ENCODE peak calls at places on chromosomes 4 and X, in eight cellular contexts. One of them, this sample, is unnamed. For H3K4me1, the result is how much of the 10 kb centered on the place peaks cover.

GRCh38 chr4:14155803-14156202 is 528.3 kb upstream of the BOD1L1 start:
- DNase-seq in breast epithelium: no peak
- DNase-seq in aorta: no peak
- DNase-seq in transverse colon: no peak
- DNase-seq in PC-3: no peak
- DNase-seq in fibroblast of lung: no peak
- DNase-seq in left ventricle myocardium inferior: no peak
- DNase-seq in IMR-90: peak
- DNase-seq in this sample: no peak

GRCh38 chr4:96092151-96092705 is 252.3 kb downstream of the PDHA2 start:
- DNase-seq in aorta: no peak
- DNase-seq in left ventricle myocardium inferior: no peak
- DNase-seq in transverse colon: no peak
- DNase-seq in IMR-90: no peak
- DNase-seq in fibroblast of lung: no peak
- DNase-seq in PC-3: no peak
- DNase-seq in breast epithelium: no peak
- DNase-seq in this sample: no peak

GRCh38 chr4:14111730-14112171 is 484.2 kb upstream of the BOD1L1 start:
- DNase-seq in IMR-90: peak
- DNase-seq in transverse colon: no peak
- DNase-seq in breast epithelium: no peak
- DNase-seq in left ventricle myocardium inferior: no peak
- DNase-seq in fibroblast of lung: peak
- DNase-seq in PC-3: peak
- DNase-seq in aorta: no peak
- DNase-seq in this sample: no peak

GRCh38 chrX:112545051-112545450 is 134.7 kb downstream of the LHFPL1 start:
- DNase-seq in fibroblast of lung: peak
- DNase-seq in aorta: no peak
- DNase-seq in left ventricle myocardium inferior: no peak
- DNase-seq in PC-3: no peak
- DNase-seq in breast epithelium: no peak
- DNase-seq in transverse colon: no peak
- DNase-seq in IMR-90: peak
- DNase-seq in this sample: no peak

GRCh38 chr4:117385531-117385930 is 300.2 kb upstream of the TRAM1L1 start:
- DNase-seq in PC-3: peak
- DNase-seq in IMR-90: peak
- DNase-seq in transverse colon: no peak
- DNase-seq in fibroblast of lung: peak
- DNase-seq in left ventricle myocardium inferior: no peak
- DNase-seq in breast epithelium: no peak
- DNase-seq in aorta: no peak
- DNase-seq in this sample: no peak

GRCh38 chr4:1452431-1453051 is 46.3 kb upstream of the NKX1-1 start:
- DNase-seq in fibroblast of lung: no peak
- DNase-seq in transverse colon: no peak
- DNase-seq in breast epithelium: no peak
- DNase-seq in left ventricle myocardium inferior: no peak
- DNase-seq in IMR-90: no peak
- DNase-seq in aorta: no peak
- DNase-seq in PC-3: no peak
- DNase-seq in this sample: no peak

GRCh38 chrX:118755633-118756032 is 28.2 kb downstream of the IL13RA1 start:
- DNase-seq in transverse colon: no peak
- DNase-seq in breast epithelium: no peak
- DNase-seq in IMR-90: no peak
- DNase-seq in PC-3: no peak
- DNase-seq in left ventricle myocardium inferior: no peak
- DNase-seq in fibroblast of lung: no peak
- DNase-seq in aorta: no peak
- DNase-seq in this sample: no peak

GRCh38 chr4:176883108-176883550 is 90.4 kb upstream of the VEGFC start:
- DNase-seq in breast epithelium: no peak
- DNase-seq in PC-3: peak
- DNase-seq in IMR-90: peak
- DNase-seq in aorta: no peak
- DNase-seq in fibroblast of lung: peak
- DNase-seq in transverse colon: no peak
- DNase-seq in left ventricle myocardium inferior: no peak
- DNase-seq in this sample: no peak

GRCh38 chr4:24765331-24765990 is 29.9 kb upstream of the SOD3 start:
- DNase-seq in fibroblast of lung: peak
- DNase-seq in IMR-90: peak
- DNase-seq in left ventricle myocardium inferior: no peak
- DNase-seq in PC-3: no peak
- DNase-seq in aorta: no peak
- DNase-seq in breast epithelium: no peak
- DNase-seq in transverse colon: no peak
- DNase-seq in this sample: no peak

GRCh38 chrX:16869393-16870094 is 618 bp downstream of the RBBP7 start:
- DNase-seq in aorta: peak
- DNase-seq in transverse colon: peak
- DNase-seq in breast epithelium: no peak
- DNase-seq in IMR-90: peak
- DNase-seq in fibroblast of lung: no peak
- DNase-seq in PC-3: peak
- DNase-seq in left ventricle myocardium inferior: peak
- DNase-seq in this sample: peak

GRCh38 chrX:120749141-120749846 is 119.4 kb upstream of the C1GALT1C1 start:
- DNase-seq in aorta: no peak
- DNase-seq in breast epithelium: no peak
- DNase-seq in transverse colon: peak
- DNase-seq in PC-3: no peak
- DNase-seq in left ventricle myocardium inferior: no peak
- DNase-seq in IMR-90: no peak
- DNase-seq in fibroblast of lung: peak
- DNase-seq in this sample: no peak

GRCh38 chr4:149896428-149896827 is 80.8 kb upstream of the IQCM start:
- DNase-seq in IMR-90: peak
- DNase-seq in left ventricle myocardium inferior: peak
- DNase-seq in aorta: no peak
- DNase-seq in transverse colon: no peak
- DNase-seq in fibroblast of lung: peak
- DNase-seq in PC-3: peak
- DNase-seq in breast epithelium: no peak
- DNase-seq in this sample: no peak

GRCh38 chr4:126468144-126468543 is 1153.4 kb downstream of the FAT4 start:
- DNase-seq in IMR-90: no peak
- DNase-seq in fibroblast of lung: no peak
- DNase-seq in PC-3: no peak
- DNase-seq in transverse colon: no peak
- DNase-seq in left ventricle myocardium inferior: no peak
- DNase-seq in breast epithelium: no peak
- DNase-seq in aorta: no peak
- DNase-seq in this sample: no peak

GRCh38 chrX:115946059-115946458 is 224.5 kb upstream of the AGTR2 start:
- DNase-seq in aorta: no peak
- DNase-seq in IMR-90: no peak
- DNase-seq in transverse colon: no peak
- DNase-seq in fibroblast of lung: no peak
- DNase-seq in PC-3: no peak
- DNase-seq in left ventricle myocardium inferior: no peak
- DNase-seq in breast epithelium: no peak
- DNase-seq in this sample: no peak

GRCh38 chrX:115948018-115948923 is 222.3 kb upstream of the AGTR2 start:
- DNase-seq in breast epithelium: no peak
- DNase-seq in aorta: no peak
- DNase-seq in PC-3: peak
- DNase-seq in transverse colon: peak
- DNase-seq in left ventricle myocardium inferior: no peak
- DNase-seq in fibroblast of lung: no peak
- DNase-seq in IMR-90: peak
- DNase-seq in this sample: no peak

GRCh38 chrX:115952417-115953092 is 218.0 kb upstream of the AGTR2 start:
- DNase-seq in PC-3: no peak
- DNase-seq in fibroblast of lung: no peak
- DNase-seq in breast epithelium: no peak
- DNase-seq in IMR-90: no peak
- DNase-seq in aorta: peak
- DNase-seq in transverse colon: no peak
- DNase-seq in left ventricle myocardium inferior: no peak
- DNase-seq in this sample: no peak

DNA sequence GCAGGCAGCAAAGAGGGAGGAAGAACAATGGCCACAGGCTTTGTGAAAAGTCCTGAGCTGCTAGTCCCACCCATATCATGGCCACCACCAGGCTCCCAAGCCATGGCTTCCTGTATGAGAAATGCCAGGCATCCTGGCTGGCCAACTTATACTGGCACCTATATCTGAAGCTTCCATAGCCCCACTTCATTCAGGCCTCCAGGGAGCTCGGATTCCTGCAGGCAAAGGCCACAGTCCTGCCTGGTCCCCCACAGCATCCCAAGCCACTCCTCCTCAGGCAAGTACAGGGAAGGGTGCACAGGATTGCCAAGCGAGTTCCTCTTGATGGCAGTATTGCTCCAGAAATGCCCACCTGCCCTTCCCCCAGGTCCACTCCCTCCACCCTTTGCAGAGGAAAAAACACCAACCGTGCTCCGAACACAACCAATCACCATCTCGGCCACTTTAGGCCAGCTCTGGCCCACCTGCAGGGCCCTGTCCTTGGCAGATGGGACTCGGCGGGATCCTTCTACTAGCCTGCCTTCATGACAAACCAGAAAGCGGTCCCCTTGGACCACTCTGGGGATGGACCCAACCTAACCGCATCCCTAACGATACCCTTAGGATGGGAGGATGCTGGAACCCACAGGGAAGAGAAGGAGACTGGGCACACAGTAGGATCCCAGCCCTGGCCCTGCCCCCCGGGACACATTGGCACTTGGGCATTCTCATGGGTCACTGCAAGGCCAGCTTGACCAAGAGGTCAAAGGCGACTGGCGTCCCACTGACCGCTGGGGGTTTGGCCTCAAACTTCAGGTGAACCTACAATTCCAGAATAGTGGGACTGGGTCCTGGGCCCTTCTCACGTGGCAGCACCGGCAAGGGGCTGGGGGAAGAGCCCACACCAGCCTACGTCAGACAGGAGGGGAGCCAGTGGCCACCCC is 220.4 kb upstream of the AGTR2 start:
- DNase-seq in left ventricle myocardium inferior: no peak
- DNase-seq in breast epithelium: no peak
- DNase-seq in aorta: no peak
- DNase-seq in fibroblast of lung: no peak
- DNase-seq in transverse colon: peak
- DNase-seq in IMR-90: no peak
- DNase-seq in PC-3: peak
- DNase-seq in this sample: no peak
- H3K4me3 ChIP-seq in left ventricle myocardium inferior: no peak
- H3K4me3 ChIP-seq in breast epithelium: peak
- H3K4me3 ChIP-seq in aorta: no peak
- H3K4me3 ChIP-seq in fibroblast of lung: no peak
- H3K4me3 ChIP-seq in transverse colon: no peak
- H3K4me3 ChIP-seq in IMR-90: no peak
- H3K4me3 ChIP-seq in PC-3: no peak
- H3K4me3 ChIP-seq in this sample: no peak

GRCh38 chr4:4349902-4350301 is 37.0 kb upstream of the NSG1 start:
- DNase-seq in fibroblast of lung: no peak
- DNase-seq in breast epithelium: no peak
- DNase-seq in IMR-90: no peak
- DNase-seq in PC-3: no peak
- DNase-seq in aorta: no peak
- DNase-seq in transverse colon: no peak
- DNase-seq in left ventricle myocardium inferior: no peak
- DNase-seq in this sample: no peak

GRCh38 chr4:4341861-4342650 is 44.8 kb upstream of the NSG1 start:
- DNase-seq in PC-3: no peak
- DNase-seq in fibroblast of lung: no peak
- DNase-seq in aorta: no peak
- DNase-seq in breast epithelium: no peak
- DNase-seq in IMR-90: no peak
- DNase-seq in transverse colon: no peak
- DNase-seq in left ventricle myocardium inferior: no peak
- DNase-seq in this sample: no peak

GRCh38 chr4:4343038-4343437 is 43.9 kb upstream of the NSG1 start:
- DNase-seq in fibroblast of lung: no peak
- DNase-seq in IMR-90: no peak
- DNase-seq in transverse colon: no peak
- DNase-seq in PC-3: no peak
- DNase-seq in left ventricle myocardium inferior: no peak
- DNase-seq in aorta: no peak
- DNase-seq in breast epithelium: no peak
- DNase-seq in this sample: no peak

GRCh38 chr4:4347585-4347984 is 39.3 kb upstream of the NSG1 start:
- DNase-seq in PC-3: no peak
- DNase-seq in breast epithelium: no peak
- DNase-seq in fibroblast of lung: no peak
- DNase-seq in IMR-90: no peak
- DNase-seq in left ventricle myocardium inferior: no peak
- DNase-seq in aorta: no peak
- DNase-seq in transverse colon: no peak
- DNase-seq in this sample: no peak

GRCh38 chr4:4344915-4345527 is 41.9 kb upstream of the NSG1 start:
- DNase-seq in left ventricle myocardium inferior: no peak
- DNase-seq in aorta: no peak
- DNase-seq in fibroblast of lung: no peak
- DNase-seq in transverse colon: peak
- DNase-seq in breast epithelium: no peak
- DNase-seq in IMR-90: no peak
- DNase-seq in PC-3: no peak
- DNase-seq in this sample: no peak
- H3K4me1 ChIP-seq in left ventricle myocardium inferior: under half
- H3K4me1 ChIP-seq in aorta: under half
- H3K4me1 ChIP-seq in fibroblast of lung: under half
- H3K4me1 ChIP-seq in transverse colon: under half
- H3K4me1 ChIP-seq in breast epithelium: under half
- H3K4me1 ChIP-seq in IMR-90: under half
- H3K4me1 ChIP-seq in PC-3: under half
- H3K4me1 ChIP-seq in this sample: under half

DNA sequence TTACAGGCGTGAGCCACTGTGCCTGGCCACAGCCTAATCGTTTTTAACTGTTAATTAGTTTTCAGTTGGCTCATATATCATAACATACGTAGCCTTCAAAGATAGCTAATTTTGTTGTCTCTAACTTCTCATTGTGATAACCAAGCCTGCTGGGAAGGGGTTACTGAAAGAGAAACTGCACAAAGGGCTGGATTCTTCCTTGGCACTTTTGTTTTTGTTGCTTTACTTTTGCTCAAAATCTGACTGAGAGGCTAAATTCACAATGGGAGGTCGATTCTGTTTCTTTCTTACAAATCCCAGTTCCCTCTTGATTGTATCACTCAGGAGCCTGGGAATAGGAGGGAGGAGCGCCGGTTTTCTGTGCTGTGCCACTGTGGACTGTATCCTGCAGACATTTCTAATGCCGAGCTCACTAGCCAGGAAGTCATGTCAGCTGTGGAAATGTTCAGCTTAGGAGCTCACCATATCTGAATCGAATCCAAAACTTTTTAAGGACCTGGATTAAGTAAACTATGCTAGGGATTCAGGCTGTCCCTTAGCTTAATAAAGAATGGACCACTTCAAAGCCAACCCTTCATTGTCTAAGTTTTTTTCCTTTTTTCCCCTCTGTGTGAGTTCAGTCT is 120.5 kb upstream of the FAT1 start:
- DNase-seq in IMR-90: peak
- DNase-seq in breast epithelium: no peak
- DNase-seq in left ventricle myocardium inferior: peak
- DNase-seq in transverse colon: no peak
- DNase-seq in PC-3: no peak
- DNase-seq in fibroblast of lung: peak
- DNase-seq in aorta: no peak
- DNase-seq in this sample: no peak
- H3K4me3 ChIP-seq in IMR-90: peak
- H3K4me3 ChIP-seq in breast epithelium: peak
- H3K4me3 ChIP-seq in left ventricle myocardium inferior: peak
- H3K4me3 ChIP-seq in transverse colon: no peak
- H3K4me3 ChIP-seq in PC-3: peak
- H3K4me3 ChIP-seq in fibroblast of lung: peak
- H3K4me3 ChIP-seq in aorta: peak
- H3K4me3 ChIP-seq in this sample: peak

GRCh38 chr4:168096444-168096784 is 4.1 kb downstream of the ANXA10 start:
- DNase-seq in PC-3: no peak
- DNase-seq in left ventricle myocardium inferior: no peak
- DNase-seq in fibroblast of lung: no peak
- DNase-seq in transverse colon: no peak
- DNase-seq in aorta: no peak
- DNase-seq in IMR-90: no peak
- DNase-seq in breast epithelium: no peak
- DNase-seq in this sample: no peak
- H3K4me1 ChIP-seq in PC-3: half or more
- H3K4me1 ChIP-seq in left ventricle myocardium inferior: under half
- H3K4me1 ChIP-seq in fibroblast of lung: under half
- H3K4me1 ChIP-seq in transverse colon: under half
- H3K4me1 ChIP-seq in aorta: under half
- H3K4me1 ChIP-seq in IMR-90: under half
- H3K4me1 ChIP-seq in breast epithelium: under half
- H3K4me1 ChIP-seq in this sample: under half

This sample was measured in upper lobe of right lung.